ENCODE peak calls at places on chromosomes 7 and 10, in six cellular contexts. J, C, A, O, Z and N are unnamed samples.

GRCh38 chr7:72751978-72752377 is 76.0 kb downstream of the TYW1B start:
- DNase-seq in J (no peak), C (no peak), A (no peak), O (no peak), Z (no peak), N (no peak)

GRCh38 chr10:52664629-52665028 is 108.0 kb downstream of the MBL2 start:
- DNase-seq in J (no peak), C (no peak), A (no peak), O (no peak), Z (no peak), N (no peak)

GRCh38 chr10:109126541-109126940 is 796.8 kb downstream of the XPNPEP1 start:
- DNase-seq in J (no peak), C (no peak), A (no peak), O (no peak), Z (no peak), N (no peak)

GRCh38 chr7:108136191-108136581 is 6.0 kb upstream of the LAMB4 start:
- DNase-seq in J (no peak), C (no peak), A (no peak), O (no peak), Z (no peak), N (no peak)

GRCh38 chr7:1666251-1666778 is 3.8 kb upstream of the ELFN1 start:
- DNase-seq in J (no peak), C (no peak), A (peak; percentile 45), O (peak; percentile 24), Z (peak; percentile 4), N (no peak)

GRCh38 chr7:2444476-2444875 is 31.7 kb downstream of the GRIFIN start:
- DNase-seq in J (no peak), C (no peak), A (peak; percentile 74), O (peak; percentile 52), Z (no peak), N (no peak)

GRCh38 chr10:5977471-5978370 is at the start of gene IL15RA:
- DNase-seq in J (peak; percentile 81), C (peak; percentile 80), A (peak; percentile 85), O (peak; percentile 80), Z (peak; percentile 88), N (no peak)

GRCh38 chr10:101146392-101147251 is 15.5 kb downstream of the TLX1 start:
- DNase-seq in J (no peak), C (no peak), A (peak; percentile 54), O (no peak), Z (no peak), N (no peak)

GRCh38 chr7:143391462-143392404 is 10.6 kb downstream of the ZYX start:
- DNase-seq in J (no peak), C (no peak), A (peak; percentile 91), O (peak; percentile 81), Z (no peak), N (no peak)

GRCh38 chr10:33291053-33291592 is 43.3 kb downstream of the NRP1 start:
- DNase-seq in J (no peak), C (no peak), A (no peak), O (no peak), Z (no peak), N (no peak)

GRCh38 chr7:54864718-54865117 is 105.7 kb upstream of the SEC61G start:
- DNase-seq in J (no peak), C (no peak), A (no peak), O (no peak), Z (no peak), N (no peak)

GRCh38 chr7:40986351-40986873 is 716.5 kb downstream of the INHBA start:
- DNase-seq in J (no peak), C (no peak), A (no peak), O (no peak), Z (no peak), N (no peak)

GRCh38 chr7:14446231-14446630 is 456.3 kb downstream of the DGKB start:
- DNase-seq in J (no peak), C (no peak), A (no peak), O (no peak), Z (no peak), N (no peak)

GRCh38 chr10:76051007-76051936 is 619.8 kb downstream of the LRMDA start:
- DNase-seq in J (no peak), C (no peak), A (no peak), O (no peak), Z (peak; percentile 24), N (no peak)

GRCh38 chr10:21675157-21675796 is 141.2 kb downstream of the MLLT10 start:
- DNase-seq in J (peak; percentile 40), C (no peak), A (no peak), O (no peak), Z (peak; percentile 32), N (no peak)

GRCh38 chr7:50197547-50197946 is 104.5 kb upstream of the ZPBP start:
- DNase-seq in J (no peak), C (no peak), A (no peak), O (no peak), Z (no peak), N (no peak)

GRCh38 chr7:37083311-37084096 is 359.2 kb upstream of the AOAH start:
- DNase-seq in J (no peak), C (no peak), A (peak; percentile 87), O (peak; percentile 43), Z (no peak), N (no peak)

GRCh38 chr7:54858008-54858692 is 99.1 kb upstream of the SEC61G start:
- DNase-seq in J (no peak), C (no peak), A (no peak), O (no peak), Z (no peak), N (no peak)

GRCh38 chr10:57809961-57810360 is 457.7 kb downstream of the IPMK start:
- DNase-seq in J (no peak), C (no peak), A (no peak), O (no peak), Z (no peak), N (no peak)
- H3K4me3 ChIP-seq in J (no peak overlapping the region), C (no peak overlapping the region), A (no peak overlapping the region), O (no peak overlapping the region), Z (no peak overlapping the region), N (no peak overlapping the region)

GRCh38 chr10:1569208-1569607 is 168.1 kb downstream of the ADARB2 start:
- DNase-seq in J (no peak), C (no peak), A (peak; percentile 34), O (no peak), Z (no peak), N (no peak)
- H3K9me3 ChIP-seq in J (no peaks in the 10 kb centered on the region), C (no peaks in the 10 kb centered on the region), A (no peaks in the 10 kb centered on the region), O (no peaks in the 10 kb centered on the region), Z (no peaks in the 10 kb centered on the region), N (no peaks in the 10 kb centered on the region)

GRCh38 chr7:131029002-131029401 is 295.0 kb upstream of the KLF14 start:
- DNase-seq in J (no peak), C (no peak), A (no peak), O (no peak), Z (no peak), N (no peak)

GRCh38 chr7:131031100-131031868 is 296.4 kb upstream of the MKLN1 start:
- DNase-seq in J (no peak), C (no peak), A (no peak), O (no peak), Z (no peak), N (no peak)

GRCh38 chr7:131027287-131027773 is 293.3 kb upstream of the KLF14 start:
- DNase-seq in J (no peak), C (no peak), A (peak; percentile 75), O (peak; percentile 62), Z (peak; percentile 36), N (peak; percentile 87)

GRCh38 chr7:131026297-131027003 is 292.4 kb upstream of the KLF14 start:
- DNase-seq in J (no peak), C (no peak), A (no peak), O (no peak), Z (no peak), N (no peak)

GRCh38 chr7:131028293-131028692 is 294.3 kb upstream of the KLF14 start:
- DNase-seq in J (no peak), C (no peak), A (no peak), O (no peak), Z (no peak), N (no peak)
- H3K27ac ChIP-seq in J (no peak overlapping the region), C (no peak overlapping the region), A (peak overlapping the region; percentile 37), O (peak overlapping the region; percentile 39), Z (peak overlapping the region; percentile 54), N (peak overlapping the region; percentile 97)

GRCh38 chr7:27164381-27165088 is 802 bp downstream of the HOXA9 start:
- DNase-seq in J (no peak), C (no peak), A (peak; percentile 87), O (peak; percentile 22), Z (no peak), N (no peak)

GRCh38 chr7:27163776-27164380 is 1.5 kb downstream of the HOXA9 start:
- DNase-seq in J (no peak), C (no peak), A (peak; percentile 67), O (no peak), Z (no peak), N (no peak)

GRCh38 chr7:27162548-27162848 is 2.8 kb downstream of the HOXA9 start:
- DNase-seq in J (no peak), C (no peak), A (no peak), O (no peak), Z (no peak), N (no peak)

GRCh38 chr7:27161721-27162547 is 3.4 kb downstream of the HOXA9 start:
- DNase-seq in J (no peak), C (no peak), A (peak; percentile 72), O (no peak), Z (no peak), N (no peak)

DNA sequence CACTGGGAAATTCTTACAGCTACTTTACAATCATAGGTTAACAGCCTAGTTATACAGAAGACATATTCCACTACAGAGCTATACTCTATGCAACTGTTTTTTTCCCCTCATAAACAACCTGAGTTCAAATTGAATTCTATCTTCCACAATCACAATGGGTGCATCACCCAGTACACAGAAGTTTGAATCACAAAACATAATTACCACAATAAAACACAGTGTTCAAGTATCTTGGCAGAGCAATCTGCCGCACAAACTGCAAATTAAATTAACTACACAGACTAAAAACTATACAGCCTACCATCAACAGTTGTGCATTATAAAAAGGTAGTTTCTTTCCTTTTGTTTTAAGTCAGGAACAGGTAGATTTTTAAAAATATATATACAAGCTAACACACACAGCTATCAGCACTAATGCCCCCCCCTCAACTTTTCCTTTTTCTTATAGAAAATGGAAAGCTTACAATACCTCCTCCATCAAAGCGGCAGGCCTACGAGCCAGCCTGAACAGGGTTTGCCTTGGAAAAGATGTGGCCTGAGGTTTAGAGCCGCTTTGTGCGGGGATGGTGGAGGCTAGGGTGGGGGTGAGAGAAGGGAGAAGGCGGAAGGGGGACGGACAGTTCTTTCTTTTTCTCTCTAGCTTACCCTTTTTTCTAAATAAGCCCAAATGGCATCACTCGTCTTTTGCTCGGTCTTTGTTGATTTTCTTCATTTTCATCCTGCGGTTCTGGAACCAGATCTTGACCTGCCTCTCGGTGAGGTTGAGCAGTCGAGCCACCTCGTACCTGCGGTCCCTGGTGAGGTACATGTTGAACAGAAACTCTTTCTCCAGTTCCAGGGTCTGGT is 2.2 kb downstream of the HOXA9 start:
- DNase-seq in J (no peak), C (no peak), A (peak; percentile 50), O (no peak), Z (no peak), N (no peak)
- H3K4me3 ChIP-seq in J (no peak overlapping the region), C (peak overlapping the region; percentile 46), A (peak overlapping the region; percentile 85), O (peak overlapping the region; percentile 79), Z (no peak overlapping the region), N (no peak overlapping the region)